ENCODE peak calls at places on chromosomes 12 and 14, in eight cellular contexts. M, D, P, K, L, S, E and Y are unnamed samples. For H3K9me2, the result is how much of the 10 kb centered on the place peaks cover.

GRCh38 chr12:101678081-101678480 is 19.4 kb upstream of the CHPT1 start:
- DNase-seq in S (no peak), P (no peak), K (no peak), E (no peak), M (no peak), D (no peak), L (no peak), Y (no peak)

GRCh38 chr12:29863665-29864064 is 79.9 kb upstream of the TMTC1 start:
- DNase-seq in S (no peak), M (no peak), D (no peak), L (no peak), E (peak), P (no peak), K (no peak), Y (no peak)

GRCh38 chr14:64502476-64503183 is 1.0 kb downstream of the ZBTB25 start:
- DNase-seq in K (peak), S (no peak), M (peak), D (no peak), L (peak), E (peak), P (peak), Y (peak)

GRCh38 chr12:101181776-101182175 is 28.3 kb downstream of the SLC5A8 start:
- DNase-seq in P (no peak), S (no peak), D (no peak), L (no peak), K (no peak), M (no peak), E (no peak), Y (no peak)

GRCh38 chr14:85590784-85591183 is 60.8 kb downstream of the FLRT2 start:
- DNase-seq in L (no peak), D (no peak), E (no peak), M (peak), K (peak), P (no peak), S (no peak), Y (no peak)

GRCh38 chr12:5078423-5078822 is 34.7 kb downstream of the KCNA5 start:
- DNase-seq in M (no peak), P (no peak), K (no peak), D (no peak), E (no peak), S (peak), L (no peak), Y (peak)

GRCh38 chr14:63045234-63045611 is at the start of gene KCNH5:
- DNase-seq in K (peak), M (no peak), S (peak), E (peak), P (no peak), D (no peak), L (peak), Y (peak)

GRCh38 chr12:126617312-126617711 is 1552.1 kb downstream of the AACS start:
- DNase-seq in E (peak), D (no peak), P (no peak), L (peak), M (no peak), K (peak), S (peak), Y (no peak)

GRCh38 chr12:54526800-54527630 is 22.4 kb upstream of the PDE1B start:
- DNase-seq in P (peak), K (peak), E (peak), L (peak), D (peak), S (no peak), M (no peak), Y (peak)

GRCh38 chr12:85057370-85057963 is 21.3 kb downstream of the LRRIQ1 start:
- DNase-seq in E (peak), L (peak), M (no peak), S (peak), K (peak), D (peak), P (peak), Y (peak)

GRCh38 chr14:104227806-104228205 is 89.4 kb downstream of the KIF26A start:
- DNase-seq in M (no peak), S (no peak), D (no peak), P (peak), L (no peak), E (no peak), K (no peak), Y (no peak)

GRCh38 chr12:9948606-9949286 is 16.6 kb upstream of the CLEC2A start:
- DNase-seq in K (no peak), S (no peak), L (peak), P (no peak), M (no peak), E (no peak), D (no peak), Y (no peak)

GRCh38 chr12:5945071-5946008 is at the start of gene ANO2:
- DNase-seq in P (no peak), M (no peak), L (peak), D (no peak), S (peak), K (no peak), E (peak), Y (peak)

GRCh38 chr12:132170094-132170636 is 25.9 kb downstream of the NOC4L start:
- DNase-seq in P (no peak), M (no peak), K (peak), L (no peak), D (no peak), E (no peak), S (no peak), Y (no peak)

GRCh38 chr14:55889124-55889523 is 229.1 kb upstream of the PELI2 start:
- DNase-seq in K (peak), D (no peak), S (no peak), E (no peak), P (no peak), L (no peak), M (peak), Y (no peak)

GRCh38 chr14:92673601-92674000 is 74.8 kb downstream of the LGMN start:
- DNase-seq in M (no peak), S (no peak), P (no peak), E (no peak), D (no peak), K (no peak), L (no peak), Y (no peak)

GRCh38 chr14:92668266-92668973 is 80.0 kb downstream of the LGMN start:
- DNase-seq in S (no peak), P (no peak), L (no peak), K (no peak), E (no peak), D (no peak), M (no peak), Y (no peak)

GRCh38 chr14:92666251-92666650 is 82.2 kb downstream of the LGMN start:
- DNase-seq in M (no peak), E (no peak), S (no peak), K (no peak), D (no peak), P (no peak), L (no peak), Y (no peak)

GRCh38 chr14:92670967-92671366 is 77.5 kb downstream of the LGMN start:
- DNase-seq in S (no peak), E (no peak), L (no peak), D (no peak), K (no peak), M (no peak), P (no peak), Y (no peak)

DNA sequence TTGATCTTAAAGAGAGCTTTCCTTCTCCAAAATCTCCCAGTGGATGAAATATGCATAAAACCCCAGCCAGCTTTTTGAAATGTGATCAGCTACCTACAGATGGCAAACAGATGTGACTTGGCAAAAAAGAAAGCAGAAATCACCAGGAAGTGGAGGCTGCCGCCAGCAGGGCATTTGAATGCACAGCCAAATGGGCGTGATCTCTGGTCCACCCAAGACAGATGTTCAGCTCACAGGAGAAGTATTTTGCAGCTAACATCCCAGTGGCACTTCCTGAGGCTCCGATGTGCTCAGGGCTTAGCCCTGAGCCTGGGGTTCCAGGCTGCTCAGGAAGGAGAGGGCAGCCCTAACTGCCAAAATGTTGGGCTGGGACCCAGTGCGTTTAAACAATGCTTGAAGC is 78.2 kb downstream of the LGMN start:
- DNase-seq in P (peak), D (no peak), S (peak), K (peak), L (no peak), E (no peak), M (no peak), Y (no peak)
- TF ChIP-seq CTCF in P (peak), D (no peak), S (peak), K (no peak), L (no peak), E (no peak), M (no peak), Y (no peak)

DNA sequence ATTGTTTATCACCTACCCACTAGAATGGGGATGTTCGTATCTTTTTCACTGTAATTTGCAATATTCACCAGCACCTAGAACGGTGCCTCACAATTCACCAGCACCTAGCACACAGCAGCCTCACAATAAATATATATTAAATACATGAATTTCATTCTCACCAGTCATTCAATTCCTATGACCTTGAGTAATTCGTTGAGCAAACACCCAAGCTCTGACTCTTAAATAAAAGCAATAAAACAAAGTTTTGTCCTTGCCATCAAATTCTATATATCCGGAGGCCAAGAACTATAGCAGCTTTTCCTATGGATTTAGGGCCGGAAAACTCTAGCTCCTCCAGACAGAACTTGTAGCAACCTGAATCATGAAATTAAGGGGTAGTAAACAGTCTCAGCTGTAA is 981 bp downstream of the VTI1B start:
- DNase-seq in P (no peak), D (no peak), S (no peak), L (no peak), M (no peak), E (no peak), K (peak), Y (no peak)
- H3K9me2 ChIP-seq in P (under half), D (under half), S (under half), L (under half), M (under half), E (under half), K (under half), Y (under half)

DNA sequence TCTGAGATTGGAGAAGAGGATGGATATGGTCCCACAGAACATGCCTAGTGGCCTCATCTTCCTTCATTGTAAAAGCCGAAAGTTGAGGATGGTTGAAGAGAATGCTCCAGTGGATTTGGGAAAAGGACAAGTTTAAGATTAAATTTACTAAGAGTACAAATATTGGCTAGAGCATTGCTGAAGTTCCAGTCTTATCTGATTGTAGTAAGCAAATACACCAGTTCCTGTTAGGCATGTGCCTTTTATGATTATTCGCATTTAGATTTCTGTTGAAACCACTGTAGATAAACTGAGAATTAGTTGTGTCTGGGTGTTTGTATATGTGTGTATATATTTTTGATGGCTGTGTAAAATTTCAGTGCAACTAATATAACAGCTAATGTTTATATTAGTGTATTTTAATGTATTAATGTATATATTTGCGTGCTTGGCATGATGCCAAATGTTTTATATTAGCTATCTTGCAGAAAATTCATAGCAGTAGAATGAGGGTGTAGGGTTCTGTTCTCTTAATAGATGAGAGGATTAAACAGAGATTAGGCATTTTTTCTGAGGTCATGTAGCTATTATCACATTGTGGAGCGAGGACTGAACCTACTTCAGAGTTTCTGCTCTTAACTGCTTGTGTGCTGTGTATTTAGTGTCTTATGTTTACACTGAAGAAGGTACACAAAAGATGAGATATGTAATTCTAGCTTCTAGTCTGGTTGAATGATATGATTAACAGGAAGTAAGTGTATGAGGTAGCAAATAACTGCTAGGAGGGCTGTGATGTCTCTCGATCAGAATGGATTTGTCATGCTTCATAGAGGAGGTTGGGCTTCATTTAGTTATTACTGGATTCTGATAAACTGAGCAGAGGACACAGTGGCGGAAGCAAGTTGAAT is 21.2 kb downstream of the FKBP3 start:
- DNase-seq in E (no peak), M (no peak), K (peak), S (no peak), L (no peak), D (no peak), P (no peak), Y (no peak)
- H3K4me3 ChIP-seq in E (no peak), M (no peak), K (peak), S (no peak), L (no peak), D (no peak), P (no peak), Y (no peak)

GRCh38 chr14:106842687-106843086 is 1316.3 kb downstream of the TMEM121 start:
- DNase-seq in S (peak), E (no peak), K (peak), D (no peak), M (no peak), P (peak), L (no peak), Y (no peak)
- TF ChIP-seq CTCF in S (peak), E (no peak), K (peak), D (no peak), M (peak), P (peak), L (peak), Y (no peak)

GRCh38 chr12:11730299-11731041 is 81.0 kb downstream of the ETV6 start:
- DNase-seq in D (peak), L (no peak), P (peak), K (peak), E (peak), M (peak), S (no peak), Y (peak)

GRCh38 chr12:11732760-11733159 is 83.3 kb downstream of the ETV6 start:
- DNase-seq in E (no peak), P (no peak), D (no peak), M (no peak), K (no peak), L (no peak), S (no peak), Y (no peak)

GRCh38 chr12:11731042-11731357 is 81.5 kb downstream of the ETV6 start:
- DNase-seq in L (no peak), P (no peak), E (no peak), M (no peak), K (no peak), S (no peak), D (no peak), Y (no peak)

GRCh38 chr12:11731455-11731854 is 82.0 kb downstream of the ETV6 start:
- DNase-seq in L (peak), M (peak), P (no peak), D (no peak), S (no peak), E (no peak), K (peak), Y (no peak)

GRCh38 chr12:11732023-11732422 is 82.5 kb downstream of the ETV6 start:
- DNase-seq in L (peak), M (no peak), S (no peak), P (no peak), D (no peak), K (no peak), E (no peak), Y (no peak)
- H3K9me2 ChIP-seq in L (under half), M (under half), S (under half), P (under half), D (under half), K (under half), E (under half), Y (under half)

DNA sequence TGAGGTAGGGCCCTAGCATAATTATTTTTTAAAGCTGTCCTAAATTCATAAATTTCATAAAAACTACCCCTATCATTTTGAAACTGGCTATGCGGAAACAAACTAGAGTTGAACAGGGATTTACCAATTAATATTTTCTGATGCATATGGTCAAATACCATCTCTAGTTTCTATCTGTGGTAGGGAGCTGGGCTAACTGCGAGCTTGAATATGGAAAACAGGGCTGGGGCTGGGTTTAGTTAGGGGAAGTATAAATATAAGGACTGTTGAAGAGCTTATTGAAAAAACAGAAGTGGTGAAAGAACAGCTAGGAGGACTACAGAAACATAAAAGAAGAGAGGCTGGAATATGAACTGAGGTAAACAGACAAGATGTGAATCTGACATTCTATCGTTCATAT is 91.8 kb downstream of the SLC38A1 start:
- DNase-seq in M (no peak), P (no peak), L (no peak), D (no peak), E (no peak), S (no peak), K (no peak), Y (no peak)
- H3K4me3 ChIP-seq in M (no peak), P (no peak), L (no peak), D (no peak), E (no peak), S (no peak), K (no peak), Y (no peak)

DNA sequence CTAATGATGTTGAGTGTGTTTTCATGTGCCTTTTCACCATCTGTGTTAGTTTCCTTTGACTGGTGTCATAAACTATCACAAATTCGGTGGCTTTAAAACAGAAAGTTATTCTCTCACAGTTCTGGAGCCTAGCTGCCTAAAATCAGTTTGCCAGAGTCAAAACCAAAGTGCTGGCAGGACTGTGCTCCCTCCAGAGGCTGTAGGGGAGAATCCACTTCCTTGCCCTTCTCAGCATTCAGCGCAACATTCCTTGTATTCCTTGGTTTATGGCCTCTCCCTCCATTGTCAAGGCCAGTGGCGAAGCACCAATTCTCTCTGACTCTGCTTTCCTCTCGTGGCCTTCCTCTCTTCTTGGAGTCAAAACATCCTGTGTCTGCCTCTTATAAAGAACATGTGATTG is 174.2 kb upstream of the PDE3A start:
- DNase-seq in P (no peak), D (no peak), E (peak), L (no peak), S (no peak), K (no peak), M (no peak), Y (peak)
- TF ChIP-seq CTCF in P (no peak), D (peak), E (peak), L (no peak), S (peak), K (no peak), M (no peak), Y (peak)

GRCh38 chr12:25714219-25714984 is 161.3 kb upstream of the LMNTD1 start:
- DNase-seq in D (no peak), P (no peak), K (no peak), S (no peak), M (no peak), E (no peak), L (no peak), Y (no peak)
- H3K9me2 ChIP-seq in D (under half), P (under half), K (under half), S (under half), M (under half), E (under half), L (under half), Y (under half)

GRCh38 chr12:104285740-104286537 is 17.6 kb upstream of the EID3 start:
- DNase-seq in P (peak), E (no peak), D (peak), S (no peak), M (peak), L (no peak), K (peak), Y (peak)
- H3K4me3 ChIP-seq in P (peak), E (peak), D (peak), S (peak), M (peak), L (peak), K (peak), Y (no peak)